ENCODE peak calls at places on chromosome 7, in nine cellular contexts. A, Q, U, J, G, L, I, F and M are unnamed samples.

GRCh38 chr7:133139350-133139749 is 57.5 kb upstream of the CHCHD3 start:
- DNase-seq in A (peak), Q (no peak), U (peak), J (peak), G (no peak), L (no peak), I (peak), F (no peak), M (peak)

GRCh38 chr7:155867280-155867679 is 55.0 kb upstream of the SHH start:
- DNase-seq in A (no peak), Q (no peak), U (no peak), J (no peak), G (no peak), L (no peak), I (no peak), F (peak), M (no peak)

GRCh38 chr7:301291-302053 is 11.5 kb downstream of the FOXL3 start:
- DNase-seq in A (no peak), Q (no peak), U (no peak), J (no peak), G (no peak), L (no peak), I (no peak), F (no peak), M (no peak)

GRCh38 chr7:94701555-94701973 is 45.6 kb upstream of the SGCE start:
- DNase-seq in A (peak), Q (no peak), U (peak), J (no peak), G (no peak), L (no peak), I (no peak), F (no peak), M (peak)

GRCh38 chr7:22574756-22575517 is 74.9 kb upstream of the STEAP1B start:
- DNase-seq in A (no peak), Q (no peak), U (no peak), J (no peak), G (no peak), L (no peak), I (no peak), F (no peak), M (no peak)

GRCh38 chr7:130392456-130392860 is 12.2 kb downstream of the CPA1 start:
- DNase-seq in A (no peak), Q (no peak), U (no peak), J (no peak), G (no peak), L (no peak), I (no peak), F (no peak), M (no peak)

GRCh38 chr7:29988391-29989256 is 977 bp downstream of the SCRN1 start:
- DNase-seq in A (peak), Q (peak), U (peak), J (no peak), G (no peak), L (peak), I (peak), F (peak), M (peak)

GRCh38 chr7:140230517-140230861 is 53.7 kb upstream of the KDM7A start:
- DNase-seq in A (no peak), Q (no peak), U (peak), J (no peak), G (peak), L (peak), I (no peak), F (peak), M (no peak)

GRCh38 chr7:30688718-30689221 is 6.5 kb upstream of the CRHR2 start:
- DNase-seq in A (no peak), Q (no peak), U (no peak), J (no peak), G (no peak), L (no peak), I (no peak), F (peak), M (no peak)

GRCh38 chr7:140983802-140984201 is 30.9 kb downstream of the MRPS33 start:
- DNase-seq in A (no peak), Q (no peak), U (no peak), J (no peak), G (no peak), L (no peak), I (no peak), F (no peak), M (no peak)

GRCh38 chr7:711093-711966 is 15.2 kb upstream of the DNAAF5 start:
- DNase-seq in A (no peak), Q (no peak), U (no peak), J (no peak), G (no peak), L (no peak), I (no peak), F (no peak), M (no peak)

GRCh38 chr7:114645451-114645850 is 230.8 kb downstream of the FOXP2 start:
- DNase-seq in A (no peak), Q (peak), U (no peak), J (no peak), G (no peak), L (no peak), I (no peak), F (no peak), M (no peak)

GRCh38 chr7:2405601-2406345 is 2.4 kb downstream of the CHST12 start:
- DNase-seq in A (no peak), Q (no peak), U (no peak), J (no peak), G (no peak), L (peak), I (no peak), F (no peak), M (no peak)

GRCh38 chr7:289209-289755 is 688 bp upstream of the FOXL3 start:
- DNase-seq in A (no peak), Q (no peak), U (no peak), J (no peak), G (no peak), L (no peak), I (no peak), F (no peak), M (no peak)

GRCh38 chr7:47500103-47500563 is 81.8 kb downstream of the TNS3 start:
- DNase-seq in A (no peak), Q (no peak), U (no peak), J (no peak), G (no peak), L (no peak), I (no peak), F (peak), M (no peak)